ENCODE peak calls at places on chromosome 13, in five cellular contexts. W is left ventricle myocardium inferior, Y is fibroblast of lung, I is body of pancreas, U is iPS DF 6.9. D is an unnamed sample. For H3K27me3, the result is how much of the 10 kb centered on the place peaks cover.

GRCh38 chr13:95540848-95541247 is 11.7 kb upstream of the CLDN10 start:
- DNase-seq in W (peak), Y (no peak), I (peak), U (no peak), D (no peak)

GRCh38 chr13:71412231-71412630 is 454.8 kb downstream of the DACH1 start:
- DNase-seq in W (no peak), Y (peak), I (no peak), U (no peak), D (no peak)

GRCh38 chr13:55497486-55497885 is 1643.2 kb upstream of the PRR20A start:
- DNase-seq in W (no peak), Y (no peak), I (no peak), U (no peak), D (no peak)

GRCh38 chr13:23617551-23618014 is 47.4 kb downstream of the TNFRSF19 start:
- DNase-seq in W (no peak), Y (peak), I (no peak), U (no peak), D (peak)

GRCh38 chr13:34913040-34913439 is 29.0 kb upstream of the NBEA start:
- DNase-seq in W (no peak), Y (peak), I (no peak), U (no peak), D (no peak)

GRCh38 chr13:44306401-44307192 is 67.0 kb upstream of the SERP2 start:
- DNase-seq in W (peak), Y (peak), I (no peak), U (no peak), D (peak)

GRCh38 chr13:75016225-75016624 is 465.7 kb downstream of the TBC1D4 start:
- DNase-seq in W (no peak), Y (no peak), I (no peak), U (no peak), D (no peak)

GRCh38 chr13:85503797-85504196 is 295.4 kb downstream of the SLITRK6 start:
- DNase-seq in W (no peak), Y (peak), I (no peak), U (no peak), D (peak)

GRCh38 chr13:41934120-41934519 is 26.8 kb downstream of the VWA8 start:
- DNase-seq in W (no peak), Y (no peak), I (no peak), U (no peak), D (no peak)

GRCh38 chr13:40762849-40763248 is 8.1 kb downstream of the MRPS31 start:
- DNase-seq in W (no peak), Y (peak), I (no peak), U (no peak), D (no peak)

GRCh38 chr13:94708031-94708571 is 4.2 kb downstream of the SOX21 start:
- DNase-seq in W (no peak), Y (no peak), I (no peak), U (no peak), D (no peak)

GRCh38 chr13:52906122-52906903 is 57.9 kb upstream of the PCDH8 start:
- DNase-seq in W (no peak), Y (no peak), I (no peak), U (peak), D (no peak)

GRCh38 chr13:29954082-29955043 is 103.9 kb upstream of the UBL3 start:
- DNase-seq in W (no peak), Y (no peak), I (no peak), U (no peak), D (no peak)

GRCh38 chr13:33274264-33274663 is 11.3 kb downstream of the STARD13 start:
- DNase-seq in W (no peak), Y (peak), I (no peak), U (no peak), D (no peak)

GRCh38 chr13:93398167-93398566 is 171.6 kb downstream of the GPC6 start:
- DNase-seq in W (no peak), Y (peak), I (no peak), U (no peak), D (no peak)

GRCh38 chr13:100356889-100357288 is 231.7 kb downstream of the GGACT start:
- DNase-seq in W (no peak), Y (no peak), I (no peak), U (no peak), D (no peak)

GRCh38 chr13:78609464-78610205 is 6.3 kb upstream of the POU4F1 start:
- DNase-seq in W (no peak), Y (no peak), I (no peak), U (no peak), D (no peak)
- H3K27me3 ChIP-seq in W (half or more), Y (half or more), I (under half), U (half or more), D (under half)

GRCh38 chr13:102401755-102402154 is at the start of gene FGF14:
- DNase-seq in W (no peak), Y (no peak), I (no peak), U (no peak), D (no peak)

GRCh38 chr13:102402292-102402691 is 444 bp upstream of the FGF14 start:
- DNase-seq in W (peak), Y (peak), I (no peak), U (peak), D (no peak)

GRCh38 chr13:102400619-102401125 is 1.2 kb downstream of the FGF14 start:
- DNase-seq in W (peak), Y (peak), I (peak), U (no peak), D (peak)

GRCh38 chr13:102401305-102401704 is 543 bp downstream of the FGF14 start:
- DNase-seq in W (no peak), Y (no peak), I (no peak), U (no peak), D (peak)

GRCh38 chr13:102399791-102400618 is 1.8 kb downstream of the FGF14 start:
- DNase-seq in W (peak), Y (no peak), I (peak), U (no peak), D (peak)
- H3K27me3 ChIP-seq in W (under half), Y (under half), I (under half), U (under half), D (under half)

GRCh38 chr13:51096131-51096530 is 14.9 kb downstream of the C13orf42 start:
- DNase-seq in W (no peak), Y (no peak), I (no peak), U (no peak), D (no peak)

GRCh38 chr13:51097353-51098043 is 13.6 kb downstream of the C13orf42 start:
- DNase-seq in W (no peak), Y (no peak), I (no peak), U (no peak), D (no peak)

GRCh38 chr13:51105046-51105445 is 6.0 kb downstream of the C13orf42 start:
- DNase-seq in W (no peak), Y (no peak), I (no peak), U (no peak), D (no peak)

GRCh38 chr13:51101636-51102218 is 9.3 kb downstream of the C13orf42 start:
- DNase-seq in W (no peak), Y (no peak), I (no peak), U (no peak), D (no peak)
- H3K27me3 ChIP-seq in W (under half), Y (under half), I (under half), U (under half), D (under half)

GRCh38 chr13:109485136-109485794 is 301.1 kb downstream of the IRS2 start:
- DNase-seq in W (no peak), Y (no peak), I (no peak), U (no peak), D (no peak)
- H3K27me3 ChIP-seq in W (under half), Y (under half), I (under half), U (under half), D (under half)

GRCh38 chr13:28531195-28531955 is 36.4 kb upstream of the FLT1 start:
- DNase-seq in W (peak), Y (peak), I (no peak), U (no peak), D (no peak)
- H3K27me3 ChIP-seq in W (half or more), Y (under half), I (under half), U (under half), D (under half)

DNA sequence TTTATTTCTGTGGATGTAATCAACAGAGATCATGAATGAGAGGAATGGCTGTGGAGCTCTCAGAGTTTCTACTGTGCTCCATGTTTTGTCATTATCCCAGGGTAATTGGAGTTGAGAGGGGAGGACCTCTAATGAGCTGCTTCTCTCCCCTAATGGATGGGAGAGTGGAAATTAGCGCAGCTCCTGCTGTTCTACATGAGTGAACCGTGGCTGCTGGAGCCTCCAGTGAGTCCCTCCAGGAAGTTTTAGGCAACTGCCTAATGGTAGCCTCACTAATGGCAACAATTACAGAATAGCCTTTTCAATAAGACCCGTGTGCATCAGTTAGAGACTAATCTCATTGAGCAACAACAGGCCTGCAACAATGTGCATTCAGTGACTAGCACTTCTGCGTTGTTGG is 31.3 kb upstream of the FGF9 start:
- DNase-seq in W (no peak), Y (no peak), I (no peak), U (no peak), D (no peak)
- H3K27me3 ChIP-seq in W (under half), Y (under half), I (under half), U (under half), D (under half)

DNA sequence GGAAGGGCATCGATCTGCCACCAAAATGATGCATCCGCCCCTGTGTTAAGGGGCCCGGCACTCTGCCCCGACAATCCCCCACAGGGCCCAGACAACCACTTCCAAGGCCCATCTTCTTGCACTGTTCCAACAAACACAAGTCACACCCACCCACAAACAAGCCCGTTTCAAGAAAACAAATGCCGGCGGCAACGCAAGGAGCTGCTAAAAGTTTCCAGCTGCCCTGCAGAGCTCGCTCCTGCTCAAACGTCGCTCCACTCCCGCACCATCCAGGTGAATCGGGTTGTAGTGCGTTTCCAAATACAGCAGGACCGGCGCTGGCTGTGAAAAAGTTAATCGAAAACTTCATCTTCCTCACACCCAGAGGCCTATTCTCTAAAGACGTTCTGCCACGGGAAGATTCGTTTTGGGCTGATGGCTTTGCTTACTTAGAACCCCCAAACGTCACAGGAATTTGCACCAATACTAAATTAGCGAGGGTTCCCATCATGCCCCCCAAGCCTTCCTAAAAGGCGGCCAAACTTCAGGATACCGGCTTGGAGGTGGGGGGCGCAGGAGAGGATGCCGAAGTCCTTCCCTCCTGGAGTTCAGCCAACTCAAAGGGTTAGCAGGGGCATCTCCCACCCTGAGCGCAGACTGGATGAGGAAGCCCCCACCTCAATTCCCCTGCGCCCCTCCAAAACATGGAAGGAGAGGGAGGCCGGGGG is 107.4 kb upstream of the DOCK9 start:
- DNase-seq in W (no peak), Y (no peak), I (no peak), U (no peak), D (no peak)
- H3K27me3 ChIP-seq in W (under half), Y (under half), I (under half), U (under half), D (under half)

GRCh38 chr13:109036091-109036490 is 406.7 kb downstream of the MYO16 start:
- DNase-seq in W (no peak), Y (peak), I (no peak), U (no peak), D (no peak)
- H3K27me3 ChIP-seq in W (under half), Y (under half), I (under half), U (under half), D (under half)

DNA sequence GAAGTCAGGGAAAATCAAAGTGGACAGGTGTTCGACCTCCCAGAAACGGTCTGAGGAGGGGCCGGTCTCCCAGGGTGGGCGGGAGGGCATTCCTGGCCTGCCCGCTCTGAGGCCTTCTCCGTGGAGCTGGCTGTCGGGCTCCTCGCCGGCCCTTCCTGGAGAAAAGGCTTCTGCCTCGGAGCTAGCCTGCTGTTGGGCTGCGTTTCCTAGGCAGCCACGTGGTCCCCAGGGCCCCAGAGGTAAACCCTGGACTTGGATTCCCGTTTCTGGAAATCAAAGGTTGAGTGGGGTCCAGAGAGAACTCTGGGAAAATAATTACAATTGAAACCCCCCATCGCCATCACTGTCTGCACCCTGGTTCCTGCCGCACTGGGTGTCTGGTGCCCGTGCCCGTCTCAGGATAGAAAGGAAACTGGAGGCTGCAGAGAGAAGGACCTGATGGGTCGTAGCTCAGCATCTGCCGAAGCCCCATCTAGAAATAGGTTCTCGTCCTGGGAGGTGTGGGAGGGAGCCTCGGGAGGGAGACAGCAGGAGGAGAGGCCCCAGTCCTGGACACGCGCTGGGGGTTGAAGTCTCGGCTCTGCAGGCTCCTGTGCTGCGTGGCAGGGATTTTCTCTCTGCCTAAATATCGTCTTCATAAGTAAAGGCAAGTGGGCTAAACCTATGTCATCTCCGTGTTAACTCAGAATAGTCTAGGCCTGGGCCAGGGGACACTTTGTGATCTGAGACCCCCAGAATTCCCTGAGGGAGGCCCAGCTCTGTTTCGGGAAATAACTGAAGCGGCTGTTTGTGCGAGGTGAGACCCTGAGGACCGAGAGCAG is 7.7 kb upstream of the PROZ start:
- DNase-seq in W (no peak), Y (no peak), I (no peak), U (no peak), D (no peak)
- H3K27me3 ChIP-seq in W (under half), Y (under half), I (under half), U (under half), D (under half)

GRCh38 chr13:20227730-20228129 is 4.4 kb downstream of the GJB6 start:
- DNase-seq in W (no peak), Y (no peak), I (no peak), U (no peak), D (no peak)

GRCh38 chr13:20221772-20222171 is 10.3 kb downstream of the GJB6 start:
- DNase-seq in W (no peak), Y (no peak), I (no peak), U (no peak), D (peak)

GRCh38 chr13:20227288-20227687 is 4.8 kb downstream of the GJB6 start:
- DNase-seq in W (no peak), Y (no peak), I (no peak), U (no peak), D (no peak)

GRCh38 chr13:20219585-20219984 is 12.5 kb downstream of the GJB6 start:
- DNase-seq in W (no peak), Y (no peak), I (no peak), U (no peak), D (no peak)

GRCh38 chr13:20222553-20222952 is 9.6 kb downstream of the GJB6 start:
- DNase-seq in W (no peak), Y (no peak), I (no peak), U (no peak), D (no peak)
- H3K27me3 ChIP-seq in W (half or more), Y (under half), I (under half), U (under half), D (under half)

D was measured in mammary epithelial cell.